ENCODE peak calls at places on chromosomes 3 and 15, in ten cellular contexts. K is transverse colon, D is psoas muscle, M is foreskin fibroblast, P is left lung, F is right atrium auricular region, J is GM12865, G is heart right ventricle, B is fibroblast of the aortic adventitia, V is AG10803. C is an unnamed sample.

GRCh38 chr15:27214032-27214431 is 243.1 kb downstream of the GABRG3 start:
- DNase-seq in M (no peak), F (peak), D (no peak), P (no peak), J (no peak), V (no peak), G (no peak), B (no peak), K (no peak), C (no peak)

GRCh38 chr15:40894689-40895308 is 549 bp downstream of the VPS18 start:
- DNase-seq in K (peak), J (peak), M (peak), P (peak), B (peak), V (peak), D (peak), G (no peak), F (peak), C (no peak)

GRCh38 chr3:58178528-58179234 is 32.1 kb downstream of the DNASE1L3 start:
- DNase-seq in G (no peak), J (no peak), V (no peak), B (no peak), D (no peak), P (no peak), F (no peak), K (peak), M (no peak), C (no peak)

GRCh38 chr3:141407043-141407442 is 38.7 kb downstream of the ZBTB38 start:
- DNase-seq in K (peak), B (peak), V (peak), M (peak), D (no peak), P (no peak), J (no peak), F (no peak), G (peak), C (no peak)

GRCh38 chr15:80721476-80721875 is 26.4 kb downstream of the ABHD17C start:
- DNase-seq in D (no peak), M (no peak), B (no peak), J (no peak), F (no peak), V (no peak), P (no peak), K (no peak), G (no peak), C (no peak)

GRCh38 chr15:73175382-73175781 is 123.1 kb downstream of the NEO1 start:
- DNase-seq in G (no peak), D (no peak), M (no peak), K (no peak), P (no peak), J (no peak), V (no peak), B (no peak), F (no peak), C (no peak)

GRCh38 chr3:45608885-45609284 is 14.3 kb downstream of the LIMD1 start:
- DNase-seq in F (no peak), G (no peak), D (no peak), B (peak), P (no peak), V (peak), J (no peak), K (no peak), M (no peak), C (no peak)

GRCh38 chr3:146605106-146605505 is at the start of gene PLSCR5:
- DNase-seq in P (no peak), M (no peak), B (no peak), V (no peak), K (no peak), J (no peak), D (no peak), F (no peak), G (no peak), C (no peak)

GRCh38 chr3:151210676-151211381 is 7.8 kb upstream of the GPR171 start:
- DNase-seq in V (no peak), J (peak), G (no peak), K (peak), F (no peak), D (no peak), P (no peak), B (peak), M (no peak), C (no peak)

GRCh38 chr15:42994546-42994945 is 74.0 kb upstream of the TTBK2 start:
- DNase-seq in B (peak), P (no peak), M (peak), G (no peak), V (peak), F (no peak), D (no peak), J (no peak), K (no peak), C (no peak)

GRCh38 chr3:9947025-9947995 is 4.9 kb downstream of the PRRT3 start:
- DNase-seq in K (peak), J (no peak), V (peak), P (peak), F (peak), G (peak), B (peak), M (peak), D (peak), C (no peak)

GRCh38 chr3:148175215-148175614 is 522.5 kb upstream of the AGTR1 start:
- DNase-seq in P (no peak), B (peak), D (no peak), M (no peak), K (no peak), J (no peak), F (no peak), V (peak), G (no peak), C (no peak)

GRCh38 chr3:7546219-7546618 is 685.3 kb downstream of the GRM7 start:
- DNase-seq in G (peak), M (no peak), F (no peak), D (no peak), B (peak), V (no peak), P (no peak), K (no peak), J (no peak), C (peak)

GRCh38 chr15:37550360-37551024 is 383.9 kb upstream of the TMCO5A start:
- DNase-seq in J (no peak), K (no peak), P (no peak), D (peak), V (no peak), M (no peak), F (no peak), B (no peak), G (no peak), C (no peak)
- TF ChIP-seq CTCF in J (no peak), K (no peak), P (no peak), D (no peak), V (no peak), M (no peak), F (no peak), B (no peak), G (no peak), C (no peak)

GRCh38 chr3:1908651-1909445 is 189.8 kb upstream of the CNTN4 start:
- DNase-seq in B (no peak), V (no peak), K (no peak), J (no peak), M (no peak), P (no peak), G (no peak), F (no peak), D (no peak), C (no peak)
- H3K4me3 ChIP-seq in B (no peak), V (no peak), K (no peak), J (no peak), M (no peak), P (no peak), G (no peak), F (no peak), D (no peak), C (no peak)

GRCh38 chr15:61697796-61698195 is 362.5 kb downstream of the VPS13C start:
- DNase-seq in F (no peak), D (no peak), M (no peak), K (no peak), J (no peak), B (no peak), V (no peak), G (no peak), P (no peak), C (no peak)

GRCh38 chr15:61700803-61701202 is 359.4 kb downstream of the VPS13C start:
- DNase-seq in J (no peak), M (no peak), D (no peak), V (no peak), G (no peak), F (no peak), B (no peak), P (no peak), K (no peak), C (no peak)

GRCh38 chr15:61701455-61701854 is 358.8 kb downstream of the VPS13C start:
- DNase-seq in B (no peak), K (no peak), J (no peak), D (no peak), M (no peak), G (no peak), P (no peak), V (no peak), F (no peak), C (no peak)

GRCh38 chr15:61702224-61703120 is 357.8 kb downstream of the VPS13C start:
- DNase-seq in V (no peak), K (no peak), P (no peak), D (peak), B (no peak), G (no peak), M (no peak), F (no peak), J (no peak), C (no peak)
- TF ChIP-seq CTCF in V (no peak), K (peak), P (no peak), D (no peak), B (no peak), G (no peak), M (no peak), F (no peak), J (no peak), C (no peak)

DNA sequence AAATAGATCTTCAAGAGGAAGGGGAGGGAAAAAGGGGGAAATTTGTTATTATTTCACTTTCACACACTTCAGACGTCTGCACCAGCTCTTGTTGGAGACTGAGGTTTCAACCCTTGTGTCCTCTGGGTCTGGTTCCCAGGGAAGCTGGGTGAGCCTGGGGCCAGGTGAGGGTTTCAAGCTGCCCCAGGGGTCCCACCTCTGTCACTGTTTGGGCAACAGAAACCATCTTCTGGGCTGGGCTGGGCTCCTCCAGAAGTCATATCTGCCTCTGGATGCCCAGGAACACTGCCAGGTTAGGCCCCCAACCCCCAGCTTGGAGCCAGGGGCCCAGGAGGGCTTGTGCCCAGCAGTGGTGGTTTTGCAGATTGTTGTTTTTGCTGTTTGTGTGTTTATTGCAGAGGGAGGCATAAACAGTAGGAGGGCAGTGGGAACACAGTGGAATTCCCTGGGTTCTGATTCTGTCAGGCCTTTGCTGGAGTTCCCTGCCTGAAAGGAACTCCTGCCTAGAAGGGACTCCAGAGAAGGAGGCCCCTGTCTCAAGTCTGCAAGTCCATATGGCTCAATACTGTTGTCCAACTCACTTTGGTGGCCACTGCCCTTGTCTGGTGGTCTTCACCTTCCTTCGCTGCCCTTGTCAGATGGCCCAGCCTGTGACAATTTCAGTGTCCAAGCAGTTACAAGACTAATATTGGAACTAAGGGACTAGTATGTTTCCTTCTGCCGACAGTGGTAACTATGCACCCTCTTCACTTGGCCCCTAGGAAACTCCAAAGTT is 47.3 kb upstream of the RAB6B start:
- DNase-seq in B (no peak), P (peak), V (no peak), F (no peak), M (no peak), K (no peak), J (no peak), G (no peak), D (no peak), C (no peak)
- H3K4me3 ChIP-seq in B (no peak), P (no peak), V (no peak), F (no peak), M (no peak), K (no peak), J (no peak), G (no peak), D (no peak), C (no peak)

DNA sequence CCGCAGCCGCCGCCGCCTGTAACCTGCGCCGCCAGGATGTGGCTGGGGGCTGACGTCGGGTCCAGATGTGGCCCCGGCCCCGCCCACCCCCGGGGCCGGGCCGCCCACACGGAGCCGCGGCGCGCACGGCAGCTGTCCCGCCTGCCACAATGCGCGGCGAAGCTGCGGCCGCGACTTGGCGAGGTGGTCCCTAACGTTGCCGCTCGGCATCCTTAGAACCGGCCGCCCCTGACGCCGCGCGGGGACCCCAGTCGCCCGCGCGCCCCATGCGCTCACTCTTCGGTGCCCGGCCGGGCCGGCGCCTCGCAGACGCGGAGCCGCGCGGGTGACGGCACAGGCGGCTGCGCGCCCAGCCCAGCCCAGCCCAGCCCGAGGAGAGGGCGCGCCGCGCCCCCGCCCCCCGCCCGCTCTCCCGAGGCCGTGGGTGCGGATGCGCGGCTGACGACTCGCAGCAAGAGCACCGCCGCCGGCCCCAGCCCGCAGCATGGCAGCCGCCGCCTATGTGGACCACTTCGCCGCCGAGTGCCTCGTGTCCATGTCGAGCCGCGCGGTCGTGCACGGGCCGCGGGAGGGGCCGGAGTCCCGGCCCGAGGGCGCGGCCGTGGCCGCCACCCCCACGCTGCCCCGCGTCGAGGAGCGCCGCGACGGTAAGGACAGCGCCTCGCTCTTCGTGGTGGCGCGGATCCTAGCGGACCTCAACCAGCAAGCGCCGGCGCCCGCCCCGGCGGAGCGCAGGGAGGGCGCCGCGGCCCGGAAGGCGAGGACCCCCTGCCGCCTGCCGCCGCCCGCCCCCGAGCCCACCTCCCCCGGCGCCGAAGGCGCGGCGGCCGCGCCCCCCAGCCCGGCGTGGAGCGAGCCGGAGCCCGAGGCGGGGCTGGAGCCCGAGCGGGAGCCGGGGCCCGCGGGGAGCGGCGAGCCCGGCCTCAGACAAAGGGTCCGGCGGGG is at the start of gene KLF13:
- DNase-seq in P (no peak), J (no peak), V (peak), K (peak), M (peak), B (peak), F (no peak), D (peak), G (peak), C (no peak)
- TF ChIP-seq CTCF in P (no peak), J (no peak), V (no peak), K (no peak), M (no peak), B (no peak), F (no peak), D (no peak), G (no peak), C (no peak)

DNA sequence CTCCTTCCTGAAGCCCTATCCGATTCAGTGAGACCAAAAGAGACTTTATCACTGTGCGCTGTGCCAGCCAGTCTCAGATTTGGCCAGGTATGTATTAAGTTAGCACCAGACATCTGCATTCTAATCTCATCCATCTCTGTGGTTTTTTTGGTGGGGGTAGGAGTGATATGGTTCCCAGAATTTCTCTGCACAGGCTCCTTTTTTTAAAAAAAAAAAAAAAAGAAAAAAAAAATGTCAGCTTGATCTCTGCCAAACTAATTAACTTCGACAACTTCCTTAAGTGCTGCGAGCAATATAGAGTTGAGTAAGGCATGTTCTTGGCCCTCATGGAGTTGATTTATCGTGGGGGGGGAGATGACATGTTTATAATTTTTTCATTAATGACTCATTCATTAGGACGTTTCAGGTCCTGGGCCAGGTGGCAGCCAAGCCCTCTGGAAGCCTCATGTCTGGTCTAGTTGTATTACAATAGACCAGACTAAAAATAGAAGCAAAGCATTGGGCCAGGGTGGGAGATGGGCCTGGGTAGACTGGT is 12.9 kb downstream of the SLCO3A1 start:
- DNase-seq in G (peak), P (no peak), V (peak), B (peak), J (no peak), F (no peak), M (no peak), D (no peak), K (no peak), C (no peak)
- H3K4me3 ChIP-seq in G (no peak), P (no peak), V (no peak), B (peak), J (no peak), F (no peak), M (no peak), D (peak), K (no peak), C (no peak)

C was measured in epithelial cell of proximal tubule.